ENCODE peak calls at places on chromosomes 3 and 15, in nine cellular contexts. One of them, this sample, is unnamed.

GRCh38 chr3:138186216-138186615 is 885 bp upstream of the ARMC8 start:
- DNase-seq in astrocyte: no peak
- DNase-seq in iPS-NIHi11: no peak
- DNase-seq in astrocyte of the spinal cord: no peak
- DNase-seq in endothelial cell: no peak
- DNase-seq in aorta: no peak
- DNase-seq in A549: no peak
- DNase-seq in left cardiac atrium: no peak
- DNase-seq in ELR: peak
- DNase-seq in this sample: no peak

GRCh38 chr3:178777718-178778411 is 241.6 kb downstream of the KCNMB2 start:
- DNase-seq in iPS-NIHi11: no peak
- DNase-seq in A549: no peak
- DNase-seq in ELR: peak
- DNase-seq in astrocyte of the spinal cord: peak
- DNase-seq in astrocyte: peak
- DNase-seq in endothelial cell: no peak
- DNase-seq in aorta: no peak
- DNase-seq in left cardiac atrium: no peak
- DNase-seq in this sample: no peak

GRCh38 chr15:66780973-66781718 is 79.1 kb downstream of the SMAD6 start:
- DNase-seq in astrocyte: no peak
- DNase-seq in iPS-NIHi11: no peak
- DNase-seq in left cardiac atrium: no peak
- DNase-seq in astrocyte of the spinal cord: no peak
- DNase-seq in A549: no peak
- DNase-seq in ELR: no peak
- DNase-seq in aorta: peak
- DNase-seq in endothelial cell: no peak
- DNase-seq in this sample: no peak

GRCh38 chr3:126358816-126359181 is 1.6 kb upstream of the KLF15 start:
- DNase-seq in astrocyte: no peak
- DNase-seq in ELR: no peak
- DNase-seq in A549: no peak
- DNase-seq in left cardiac atrium: peak
- DNase-seq in iPS-NIHi11: no peak
- DNase-seq in astrocyte of the spinal cord: no peak
- DNase-seq in aorta: peak
- DNase-seq in endothelial cell: no peak
- DNase-seq in this sample: no peak

GRCh38 chr3:53269888-53270880 is 14.4 kb upstream of the TKT start:
- DNase-seq in A549: peak
- DNase-seq in astrocyte of the spinal cord: peak
- DNase-seq in left cardiac atrium: peak
- DNase-seq in endothelial cell: peak
- DNase-seq in astrocyte: peak
- DNase-seq in ELR: peak
- DNase-seq in iPS-NIHi11: peak
- DNase-seq in aorta: peak
- DNase-seq in this sample: peak

GRCh38 chr15:26972636-26973035 is 1.7 kb downstream of the GABRG3 start:
- DNase-seq in endothelial cell: no peak
- DNase-seq in astrocyte: peak
- DNase-seq in ELR: no peak
- DNase-seq in A549: no peak
- DNase-seq in astrocyte of the spinal cord: no peak
- DNase-seq in aorta: no peak
- DNase-seq in iPS-NIHi11: no peak
- DNase-seq in left cardiac atrium: no peak
- DNase-seq in this sample: no peak

GRCh38 chr3:182115328-182116045 is 403.8 kb downstream of the SOX2 start:
- DNase-seq in astrocyte of the spinal cord: peak
- DNase-seq in left cardiac atrium: no peak
- DNase-seq in endothelial cell: no peak
- DNase-seq in iPS-NIHi11: no peak
- DNase-seq in A549: no peak
- DNase-seq in aorta: no peak
- DNase-seq in astrocyte: peak
- DNase-seq in ELR: no peak
- DNase-seq in this sample: no peak

GRCh38 chr15:69087581-69087980 is 72.9 kb upstream of the GLCE start:
- DNase-seq in iPS-NIHi11: no peak
- DNase-seq in astrocyte of the spinal cord: no peak
- DNase-seq in aorta: no peak
- DNase-seq in left cardiac atrium: no peak
- DNase-seq in astrocyte: no peak
- DNase-seq in endothelial cell: no peak
- DNase-seq in A549: no peak
- DNase-seq in ELR: no peak
- DNase-seq in this sample: no peak

GRCh38 chr3:141992512-141992911 is 116.1 kb downstream of the ATP1B3 start:
- DNase-seq in endothelial cell: no peak
- DNase-seq in A549: no peak
- DNase-seq in astrocyte of the spinal cord: no peak
- DNase-seq in ELR: no peak
- DNase-seq in left cardiac atrium: no peak
- DNase-seq in astrocyte: no peak
- DNase-seq in aorta: no peak
- DNase-seq in iPS-NIHi11: no peak
- DNase-seq in this sample: no peak